ENCODE peak calls at places on chromosome 16, in five cellular contexts. X is HepG2, R is K562, L is upper lobe of left lung, U is GM12878. W is an unnamed sample. For H3K4me1, the result is how much of the 10 kb centered on the place peaks cover.

GRCh38 chr16:1113889-1114526 is 18.0 kb upstream of the C1QTNF8 start:
- ATAC-seq in X (no peak), R (peak), L (peak), U (no peak), W (no peak)

GRCh38 chr16:88416686-88417085 is 33.9 kb downstream of the ZNF469 start:
- ATAC-seq in X (no peak), R (no peak), L (no peak), U (no peak), W (no peak)

GRCh38 chr16:77223184-77223583 is 24.0 kb downstream of the SYCE1L start:
- ATAC-seq in X (no peak), R (peak), L (no peak), U (no peak), W (no peak)

GRCh38 chr16:28984619-28985135 is at the start of gene LAT:
- ATAC-seq in X (peak), R (no peak), L (no peak), U (peak), W (no peak)

GRCh38 chr16:86060381-86061317 is 161.7 kb downstream of the IRF8 start:
- ATAC-seq in X (no peak), R (no peak), L (no peak), U (no peak), W (no peak)

GRCh38 chr16:89720520-89720858 is 209 bp downstream of the VPS9D1 start:
- ATAC-seq in X (peak), R (peak), L (no peak), U (peak), W (peak)

GRCh38 chr16:87358250-87358649 is 25.3 kb downstream of the FBXO31 start:
- ATAC-seq in X (no peak), R (no peak), L (no peak), U (no peak), W (no peak)

GRCh38 chr16:1037023-1037933 is 35.3 kb upstream of the SSTR5 start:
- ATAC-seq in X (peak), R (no peak), L (no peak), U (peak), W (no peak)

GRCh38 chr16:55386534-55387296 is 62.7 kb downstream of the IRX6 start:
- ATAC-seq in X (no peak), R (no peak), L (peak), U (no peak), W (no peak)

GRCh38 chr16:74768239-74768638 is 6.4 kb downstream of the FA2H start:
- ATAC-seq in X (peak), R (no peak), L (peak), U (no peak), W (no peak)

GRCh38 chr16:87192418-87193073 is 124.6 kb downstream of the C16orf95 start:
- ATAC-seq in X (no peak), R (no peak), L (no peak), U (no peak), W (no peak)

GRCh38 chr16:4790261-4790660 is 2.1 kb upstream of the SEPTIN12 start:
- ATAC-seq in X (no peak), R (no peak), L (no peak), U (no peak), W (no peak)

GRCh38 chr16:30697264-30698138 is 1.5 kb upstream of the SRCAP start:
- ATAC-seq in X (peak), R (peak), L (peak), U (peak), W (no peak)

GRCh38 chr16:30700491-30700890 is 1.5 kb downstream of the SRCAP start:
- ATAC-seq in X (no peak), R (peak), L (no peak), U (no peak), W (no peak)

GRCh38 chr16:30698816-30699614 is at the start of gene SRCAP:
- ATAC-seq in X (peak), R (peak), L (peak), U (peak), W (peak)

GRCh38 chr16:30699615-30700099 is 686 bp downstream of the SRCAP start:
- ATAC-seq in X (no peak), R (no peak), L (no peak), U (no peak), W (no peak)

GRCh38 chr16:30698139-30698815 is 694 bp upstream of the SRCAP start:
- ATAC-seq in X (peak), R (peak), L (peak), U (peak), W (peak)
- TF ChIP-seq EP300 in X (peak), R (peak), L (no peak), U (peak), W (no peak)

DNA sequence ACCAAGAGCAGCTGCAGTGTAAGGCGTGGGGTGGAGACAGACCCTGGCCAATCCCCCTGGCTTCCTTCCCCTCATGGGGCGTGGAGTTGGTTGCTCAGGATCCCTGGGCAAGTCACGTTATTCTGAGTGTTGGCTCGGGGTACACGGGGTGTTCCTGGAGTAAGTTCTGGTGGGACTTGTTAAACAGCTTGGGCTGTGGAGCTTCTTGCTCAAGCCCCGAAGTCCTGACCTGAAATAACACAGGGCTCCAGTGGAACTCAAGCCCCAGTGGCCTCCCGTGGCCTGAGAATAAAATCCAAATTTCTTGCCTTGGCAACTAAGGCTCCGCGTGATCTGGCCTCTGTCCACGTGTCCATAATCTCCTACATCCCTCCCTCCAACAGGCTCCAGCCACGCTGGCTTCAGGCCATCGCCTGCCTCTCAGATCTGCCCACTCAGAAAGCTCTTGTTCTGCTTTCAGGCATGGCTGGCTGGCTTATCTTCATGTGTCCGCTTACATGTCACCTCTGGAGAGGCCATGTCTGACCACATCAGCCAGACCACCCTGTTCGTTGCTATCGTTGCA is 49.3 kb upstream of the BCO1 start:
- ATAC-seq in X (peak), R (peak), L (peak), U (no peak), W (peak)
- H3K4me1 ChIP-seq in X (under half), R (under half), L (under half), U (under half), W (under half)

GRCh38 chr16:27532088-27532810 is 17.5 kb downstream of the GTF3C1 start:
- ATAC-seq in X (no peak), R (no peak), L (no peak), U (no peak), W (no peak)
- TF ChIP-seq POLR2AphosphoS5 in X (no peak), R (no peak), L (no peak), U (no peak), W (no peak)

GRCh38 chr16:16059895-16060590 is 110.6 kb downstream of the ABCC1 start:
- ATAC-seq in X (no peak), R (no peak), L (no peak), U (no peak), W (peak)
- TF ChIP-seq EP300 in X (no peak), R (no peak), L (no peak), U (no peak), W (no peak)

GRCh38 chr16:57538235-57538711 is 1.9 kb upstream of the CCDC102A start:
- ATAC-seq in X (no peak), R (no peak), L (no peak), U (peak), W (no peak)
- H3K4me1 ChIP-seq in X (under half), R (under half), L (under half), U (half or more), W (under half)

GRCh38 chr16:15803608-15804007 is 53.2 kb downstream of the MYH11 start:
- ATAC-seq in X (no peak), R (no peak), L (no peak), U (no peak), W (no peak)

GRCh38 chr16:15796885-15797284 is 59.9 kb downstream of the MYH11 start:
- ATAC-seq in X (no peak), R (no peak), L (no peak), U (no peak), W (no peak)

GRCh38 chr16:15795615-15796014 is 61.2 kb downstream of the MYH11 start:
- ATAC-seq in X (no peak), R (no peak), L (no peak), U (no peak), W (no peak)

GRCh38 chr16:15799851-15800495 is 56.9 kb downstream of the MYH11 start:
- ATAC-seq in X (no peak), R (no peak), L (no peak), U (no peak), W (no peak)

GRCh38 chr16:15798671-15799070 is 58.2 kb downstream of the MYH11 start:
- ATAC-seq in X (no peak), R (no peak), L (peak), U (no peak), W (no peak)
- TF ChIP-seq POLR2AphosphoS5 in X (no peak), R (no peak), L (no peak), U (no peak), W (no peak)

GRCh38 chr16:57801856-57802634 is at the start of gene KIFC3:
- ATAC-seq in X (peak), R (peak), L (peak), U (peak), W (peak)
- TF ChIP-seq EP300 in X (peak), R (no peak), L (no peak), U (no peak), W (no peak)

GRCh38 chr16:66677179-66677578 is 19.4 kb downstream of the CMTM4 start:
- ATAC-seq in X (no peak), R (no peak), L (no peak), U (no peak), W (no peak)
- H3K4me1 ChIP-seq in X (under half), R (under half), L (under half), U (under half), W (under half)

GRCh38 chr16:78464833-78465232 is 365.4 kb downstream of the WWOX start:
- ATAC-seq in X (no peak), R (no peak), L (no peak), U (no peak), W (no peak)
- TF ChIP-seq POLR2AphosphoS5 in X (no peak), R (no peak), L (no peak), U (no peak), W (no peak)

GRCh38 chr16:53059672-53060071 is 4.9 kb downstream of the CHD9 start:
- ATAC-seq in X (no peak), R (no peak), L (no peak), U (no peak), W (no peak)
- TF ChIP-seq EP300 in X (no peak), R (no peak), L (no peak), U (no peak), W (no peak)

W was measured in gastroesophageal sphincter.